ENCODE peak calls at places on chromosomes 3 and 15, in six cellular contexts. B is stomach, Y is heart left ventricle, I is DND-41, E is heart right ventricle, H is cardiac muscle cell. W is an unnamed sample.

GRCh38 chr3:152657002-152657400 is 177.9 kb upstream of the P2RY1 start:
- DNase-seq in B (no peak), H (no peak), I (no peak), Y (no peak), E (no peak), W (no peak)

GRCh38 chr3:85821130-85821756 is 862.5 kb downstream of the CADM2 start:
- DNase-seq in E (no peak), B (peak; percentile 31), I (peak; percentile 6), Y (no peak), H (peak; percentile 2), W (no peak)

GRCh38 chr3:129184396-129184656 is 630 bp upstream of the CNBP start:
- DNase-seq in B (no peak), H (peak; percentile 29), E (peak; percentile 24), I (peak; percentile 56), Y (peak; percentile 40), W (no peak)

GRCh38 chr15:98754283-98755022 is 106.1 kb downstream of the IGF1R start:
- DNase-seq in B (no peak), E (no peak), Y (no peak), H (peak; percentile 45), I (no peak), W (no peak)

GRCh38 chr15:39974656-39975230 is 40.8 kb downstream of the EIF2AK4 start:
- DNase-seq in E (no peak), I (no peak), B (no peak), Y (no peak), H (no peak), W (no peak)

GRCh38 chr3:56693750-56694149 is 10.7 kb upstream of the TASOR start:
- DNase-seq in E (no peak), Y (no peak), B (no peak), I (no peak), H (peak; percentile 32), W (no peak)

GRCh38 chr3:155753038-155753647 is 8.3 kb upstream of the PLCH1 start:
- DNase-seq in B (no peak), E (no peak), H (peak; percentile 64), I (no peak), Y (no peak), W (no peak)

GRCh38 chr15:43440721-43441281 is 52.2 kb downstream of the TP53BP1 start:
- DNase-seq in H (peak; percentile 97), E (peak; percentile 34), B (no peak), Y (peak; percentile 31), I (peak; percentile 42), W (no peak)

GRCh38 chr15:84082739-84083138 is 152.8 kb upstream of the GOLGA6L4 start:
- DNase-seq in E (no peak), I (no peak), H (peak; percentile 6), B (no peak), Y (no peak), W (no peak)

GRCh38 chr3:141093971-141094401 is 42.8 kb downstream of the SPSB4 start:
- DNase-seq in H (peak; percentile 31), B (peak; percentile 61), Y (peak; percentile 84), E (peak; percentile 74), I (no peak), W (no peak)

GRCh38 chr15:61426466-61426865 is 197.4 kb upstream of the RORA start:
- DNase-seq in B (no peak), Y (no peak), E (no peak), H (no peak), I (no peak), W (no peak)

GRCh38 chr3:185729335-185729715 is 95.5 kb downstream of the IGF2BP2 start:
- DNase-seq in B (no peak), Y (no peak), H (peak; percentile 85), E (no peak), I (no peak), W (no peak)

GRCh38 chr3:185724761-185725160 is 100.1 kb downstream of the IGF2BP2 start:
- DNase-seq in I (no peak), B (no peak), H (peak; percentile 66), E (no peak), Y (no peak), W (no peak)

GRCh38 chr3:185728630-185729334 is 96.1 kb downstream of the IGF2BP2 start:
- DNase-seq in H (peak; percentile 68), B (no peak), E (no peak), I (no peak), Y (no peak), W (no peak)

GRCh38 chr3:185727873-185728272 is 97.0 kb downstream of the IGF2BP2 start:
- DNase-seq in E (no peak), B (no peak), H (no peak), Y (no peak), I (no peak), W (no peak)

DNA sequence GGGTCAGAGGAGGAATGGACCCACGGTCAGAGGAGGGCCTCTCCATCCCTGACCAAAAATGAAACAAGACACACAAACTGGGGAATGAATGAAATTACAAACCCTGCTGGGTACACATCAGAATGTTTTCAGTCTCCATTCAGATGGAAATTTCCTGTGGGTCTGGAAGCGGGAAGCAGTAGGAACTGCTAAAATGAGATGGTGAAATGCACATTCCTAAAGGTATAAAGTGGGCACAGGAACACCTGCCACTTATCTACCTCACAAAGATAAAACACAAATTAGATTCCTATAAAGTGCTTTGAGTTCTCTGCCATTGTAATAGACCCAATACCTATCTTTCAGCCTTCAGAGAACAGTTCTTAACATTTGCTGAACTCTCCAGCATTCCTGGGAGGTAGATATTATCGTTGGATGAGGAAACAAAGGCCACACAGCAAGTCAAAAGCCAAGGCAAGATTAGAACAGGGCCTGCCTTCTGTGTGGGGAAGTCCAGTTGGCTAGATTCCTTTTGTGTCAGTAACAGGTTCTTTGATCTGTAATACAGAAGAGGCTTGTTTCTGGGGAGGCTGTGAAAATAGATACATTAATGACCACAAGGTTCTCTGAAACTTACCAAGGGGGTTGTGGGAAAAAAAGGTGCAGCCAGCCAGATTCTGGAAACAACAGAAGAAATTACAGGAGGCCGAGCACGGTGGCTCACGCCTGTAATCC is 98.4 kb downstream of the IGF2BP2 start:
- DNase-seq in B (no peak), H (no peak), I (no peak), Y (no peak), E (no peak), W (no peak)
- H3K4me3 ChIP-seq in B (no peak overlapping the region), H (no peak overlapping the region), I (no peak overlapping the region), Y (no peak overlapping the region), E (no peak overlapping the region), W (no peak overlapping the region)

GRCh38 chr3:134370611-134371451 is 3.4 kb downstream of the AMOTL2 start:
- DNase-seq in Y (no peak), H (no peak), B (no peak), E (no peak), I (no peak), W (no peak)

GRCh38 chr3:134367869-134368750 is 6.1 kb downstream of the AMOTL2 start:
- DNase-seq in H (no peak), E (no peak), I (no peak), Y (no peak), B (no peak), W (no peak)

GRCh38 chr3:134368751-134369105 is 5.5 kb downstream of the AMOTL2 start:
- DNase-seq in B (no peak), E (no peak), I (no peak), H (no peak), Y (no peak), W (no peak)

GRCh38 chr3:134369861-134370596 is 4.2 kb downstream of the AMOTL2 start:
- DNase-seq in B (no peak), E (no peak), I (no peak), Y (no peak), H (peak; percentile 47), W (no peak)

DNA sequence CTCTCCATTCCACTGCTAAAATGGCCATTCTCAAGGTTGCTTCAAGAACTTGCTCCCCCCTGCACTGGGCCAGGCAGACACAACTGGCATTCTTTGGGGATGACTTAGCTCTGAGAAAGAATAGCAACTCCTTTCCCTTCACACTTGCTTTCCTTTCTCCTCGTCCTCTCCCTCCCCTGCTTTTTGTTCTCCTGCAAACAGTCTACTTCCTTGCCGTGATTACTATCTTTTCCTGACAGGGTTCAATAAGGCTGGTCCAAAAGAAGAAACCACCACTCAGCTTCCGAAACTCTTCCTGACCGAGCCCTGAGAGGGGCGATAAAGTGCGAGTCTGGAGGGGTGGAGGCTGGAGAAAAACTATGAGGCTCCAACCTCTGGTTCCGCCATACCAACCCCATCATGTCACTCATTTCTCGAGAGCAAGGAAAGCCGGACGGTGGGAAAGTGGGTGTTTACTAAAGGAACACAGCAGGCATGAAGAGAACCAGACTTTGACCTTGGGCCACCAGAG is 5.0 kb downstream of the AMOTL2 start:
- DNase-seq in I (no peak), H (peak; percentile 78), E (no peak), Y (no peak), B (no peak), W (no peak)
- H3K4me1 ChIP-seq in I (peaks cover 28% of the 10 kb centered on the region), H (peaks cover 42% of the 10 kb centered on the region), E (peaks cover 88% of the 10 kb centered on the region), Y (peaks cover 86% of the 10 kb centered on the region), B (peaks cover 88% of the 10 kb centered on the region), W (peaks cover 17% of the 10 kb centered on the region)

GRCh38 chr3:73504852-73505251 is 119.9 kb downstream of the PDZRN3 start:
- DNase-seq in I (no peak), E (no peak), B (no peak), Y (no peak), H (no peak), W (no peak)

GRCh38 chr3:73500321-73500720 is 124.4 kb downstream of the PDZRN3 start:
- DNase-seq in Y (no peak), B (no peak), I (no peak), H (no peak), E (no peak), W (no peak)

GRCh38 chr3:73502609-73503560 is 121.9 kb downstream of the PDZRN3 start:
- DNase-seq in B (peak; percentile 72), H (peak; percentile 86), Y (peak; percentile 63), E (peak; percentile 58), I (peak; percentile 65), W (peak; percentile 21)

GRCh38 chr3:73504255-73504654 is 120.5 kb downstream of the PDZRN3 start:
- DNase-seq in E (no peak), I (no peak), Y (no peak), B (no peak), H (no peak), W (no peak)

DNA sequence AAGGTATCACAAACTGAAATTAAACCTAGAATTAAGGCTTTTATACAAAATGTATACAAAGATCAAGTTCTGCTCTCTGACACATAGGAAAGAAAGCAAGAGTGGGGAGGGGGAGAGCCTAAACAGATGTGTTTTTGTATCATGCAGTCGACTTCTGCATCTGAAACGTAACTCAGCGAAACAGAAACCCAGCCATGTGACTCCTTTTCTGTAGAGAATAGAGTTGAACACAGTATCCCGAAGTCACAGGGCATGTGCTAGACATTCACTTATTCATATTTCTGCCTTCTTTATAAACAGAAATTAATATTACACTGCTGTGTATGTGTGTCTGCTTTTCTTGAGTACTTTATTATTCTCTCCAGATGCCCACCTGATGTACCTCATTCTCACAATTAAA is 121.0 kb downstream of the PDZRN3 start:
- DNase-seq in H (no peak), I (no peak), B (no peak), E (no peak), Y (no peak), W (no peak)
- H3K4me3 ChIP-seq in H (no peak overlapping the region), I (no peak overlapping the region), B (no peak overlapping the region), E (no peak overlapping the region), Y (no peak overlapping the region), W (no peak overlapping the region)

GRCh38 chr3:48465237-48465530 is 18.6 kb downstream of the ATRIP start:
- DNase-seq in H (no peak), Y (no peak), B (no peak), I (no peak), E (no peak), W (no peak)

GRCh38 chr3:48465531-48466378 is 19.2 kb downstream of the ATRIP start:
- DNase-seq in H (peak; percentile 100), I (peak; percentile 86), B (peak; percentile 97), Y (peak; percentile 99), E (peak; percentile 99), W (peak; percentile 74)

GRCh38 chr3:48467473-48468267 is 21.1 kb downstream of the ATRIP start:
- DNase-seq in I (no peak), B (no peak), Y (no peak), H (no peak), E (no peak), W (no peak)

GRCh38 chr3:48467110-48467454 is 20.5 kb downstream of the ATRIP start:
- DNase-seq in I (no peak), B (no peak), E (no peak), H (no peak), Y (no peak), W (no peak)

GRCh38 chr3:48466386-48467109 is 20.0 kb downstream of the ATRIP start:
- DNase-seq in H (no peak), B (peak; percentile 66), I (peak; percentile 49), E (peak; percentile 34), Y (peak; percentile 42), W (peak; percentile 60)
- H3K4me1 ChIP-seq in H (peaks cover 9% of the 10 kb centered on the region), B (peaks cover 62% of the 10 kb centered on the region), I (peaks cover 64% of the 10 kb centered on the region), E (peaks cover 70% of the 10 kb centered on the region), Y (peaks cover 71% of the 10 kb centered on the region), W (peaks cover 62% of the 10 kb centered on the region)